ENCODE peak calls at places on chromosome 13, in six cellular contexts. One of them, this sample, is unnamed.

GRCh38 chr13:52644108-52644507 is 1.9 kb downstream of the HNRNPA1L2 start:
- DNase-seq in heart right ventricle: no peak
- DNase-seq in esophagus squamous epithelium: no peak
- DNase-seq in body of pancreas: no peak
- DNase-seq in Caco-2: no peak
- DNase-seq in mammary epithelial cell: no peak
- DNase-seq in this sample: peak

GRCh38 chr13:45831851-45832250 is 19.7 kb downstream of the SIAH3 start:
- DNase-seq in Caco-2: no peak
- DNase-seq in mammary epithelial cell: no peak
- DNase-seq in heart right ventricle: no peak
- DNase-seq in esophagus squamous epithelium: no peak
- DNase-seq in body of pancreas: no peak
- DNase-seq in this sample: no peak

GRCh38 chr13:52010890-52011689 is at the start of gene ATP7B:
- DNase-seq in Caco-2: peak
- DNase-seq in heart right ventricle: peak
- DNase-seq in mammary epithelial cell: no peak
- DNase-seq in esophagus squamous epithelium: no peak
- DNase-seq in body of pancreas: no peak
- DNase-seq in this sample: no peak

GRCh38 chr13:73984949-73985691 is 149.1 kb downstream of the KLF12 start:
- DNase-seq in Caco-2: no peak
- DNase-seq in mammary epithelial cell: no peak
- DNase-seq in body of pancreas: no peak
- DNase-seq in heart right ventricle: peak
- DNase-seq in esophagus squamous epithelium: no peak
- DNase-seq in this sample: no peak

GRCh38 chr13:44272692-44273091 is 100.9 kb upstream of the SERP2 start:
- DNase-seq in mammary epithelial cell: no peak
- DNase-seq in heart right ventricle: no peak
- DNase-seq in body of pancreas: no peak
- DNase-seq in Caco-2: no peak
- DNase-seq in esophagus squamous epithelium: no peak
- DNase-seq in this sample: peak

GRCh38 chr13:43877788-43878187 is 1.8 kb downstream of the CCDC122 start:
- DNase-seq in Caco-2: no peak
- DNase-seq in mammary epithelial cell: no peak
- DNase-seq in heart right ventricle: no peak
- DNase-seq in body of pancreas: no peak
- DNase-seq in esophagus squamous epithelium: no peak
- DNase-seq in this sample: peak

GRCh38 chr13:39385154-39385553 is 217.8 kb downstream of the LHFPL6 start:
- DNase-seq in heart right ventricle: no peak
- DNase-seq in esophagus squamous epithelium: no peak
- DNase-seq in mammary epithelial cell: no peak
- DNase-seq in Caco-2: no peak
- DNase-seq in body of pancreas: no peak
- DNase-seq in this sample: no peak

GRCh38 chr13:49113526-49114286 is 106.4 kb upstream of the MLNR start:
- DNase-seq in heart right ventricle: no peak
- DNase-seq in Caco-2: no peak
- DNase-seq in mammary epithelial cell: peak
- DNase-seq in esophagus squamous epithelium: no peak
- DNase-seq in body of pancreas: no peak
- DNase-seq in this sample: peak

GRCh38 chr13:38872693-38873092 is 117.9 kb downstream of the STOML3 start:
- DNase-seq in Caco-2: peak
- DNase-seq in mammary epithelial cell: peak
- DNase-seq in body of pancreas: peak
- DNase-seq in heart right ventricle: peak
- DNase-seq in esophagus squamous epithelium: no peak
- DNase-seq in this sample: peak

GRCh38 chr13:79447741-79448140 is 33.2 kb upstream of the NDFIP2 start:
- DNase-seq in mammary epithelial cell: no peak
- DNase-seq in body of pancreas: no peak
- DNase-seq in heart right ventricle: no peak
- DNase-seq in Caco-2: no peak
- DNase-seq in esophagus squamous epithelium: no peak
- DNase-seq in this sample: no peak

GRCh38 chr13:90792335-90792734 is 555.2 kb upstream of the MIR17HG start:
- DNase-seq in Caco-2: no peak
- DNase-seq in heart right ventricle: no peak
- DNase-seq in mammary epithelial cell: peak
- DNase-seq in esophagus squamous epithelium: no peak
- DNase-seq in body of pancreas: no peak
- DNase-seq in this sample: no peak

GRCh38 chr13:36753176-36753575 is 65.8 kb upstream of the RFXAP start:
- DNase-seq in heart right ventricle: no peak
- DNase-seq in Caco-2: no peak
- DNase-seq in body of pancreas: no peak
- DNase-seq in mammary epithelial cell: no peak
- DNase-seq in esophagus squamous epithelium: no peak
- DNase-seq in this sample: no peak

GRCh38 chr13:51585696-51586095 is 1.4 kb downstream of the WDFY2 start:
- DNase-seq in mammary epithelial cell: peak
- DNase-seq in esophagus squamous epithelium: no peak
- DNase-seq in body of pancreas: no peak
- DNase-seq in heart right ventricle: no peak
- DNase-seq in Caco-2: no peak
- DNase-seq in this sample: peak

DNA sequence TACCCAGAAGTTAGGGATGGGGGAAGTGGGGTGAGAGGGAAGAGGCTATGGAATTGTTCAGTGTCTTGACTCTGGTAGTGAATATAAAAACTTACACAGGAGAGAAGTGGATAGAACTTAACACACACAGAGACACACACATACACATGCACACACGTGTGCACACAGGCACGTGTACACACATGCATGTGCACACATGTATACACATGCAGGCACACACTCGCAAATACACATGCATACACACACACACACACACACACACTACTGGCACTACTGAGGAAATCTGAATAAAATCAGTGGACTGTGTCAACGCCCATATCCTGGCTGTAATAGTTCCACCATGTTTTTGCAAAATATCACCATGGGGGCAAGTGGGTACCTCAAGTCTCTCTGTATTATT is 107.9 kb downstream of the IRS2 start:
- DNase-seq in mammary epithelial cell: no peak
- DNase-seq in body of pancreas: no peak
- DNase-seq in Caco-2: no peak
- DNase-seq in esophagus squamous epithelium: no peak
- DNase-seq in heart right ventricle: no peak
- DNase-seq in this sample: no peak
- TF ChIP-seq CTCF in mammary epithelial cell: no peak
- TF ChIP-seq CTCF in body of pancreas: no peak
- TF ChIP-seq CTCF in Caco-2: no peak
- TF ChIP-seq CTCF in esophagus squamous epithelium: no peak
- TF ChIP-seq CTCF in heart right ventricle: no peak
- TF ChIP-seq CTCF in this sample: no peak

GRCh38 chr13:81051873-81052272 is 710.9 kb upstream of the SPRY2 start:
- DNase-seq in esophagus squamous epithelium: no peak
- DNase-seq in heart right ventricle: no peak
- DNase-seq in Caco-2: no peak
- DNase-seq in mammary epithelial cell: no peak
- DNase-seq in body of pancreas: no peak
- DNase-seq in this sample: no peak
- TF ChIP-seq CTCF in esophagus squamous epithelium: no peak
- TF ChIP-seq CTCF in heart right ventricle: no peak
- TF ChIP-seq CTCF in Caco-2: no peak
- TF ChIP-seq CTCF in mammary epithelial cell: peak
- TF ChIP-seq CTCF in body of pancreas: no peak
- TF ChIP-seq CTCF in this sample: no peak

DNA sequence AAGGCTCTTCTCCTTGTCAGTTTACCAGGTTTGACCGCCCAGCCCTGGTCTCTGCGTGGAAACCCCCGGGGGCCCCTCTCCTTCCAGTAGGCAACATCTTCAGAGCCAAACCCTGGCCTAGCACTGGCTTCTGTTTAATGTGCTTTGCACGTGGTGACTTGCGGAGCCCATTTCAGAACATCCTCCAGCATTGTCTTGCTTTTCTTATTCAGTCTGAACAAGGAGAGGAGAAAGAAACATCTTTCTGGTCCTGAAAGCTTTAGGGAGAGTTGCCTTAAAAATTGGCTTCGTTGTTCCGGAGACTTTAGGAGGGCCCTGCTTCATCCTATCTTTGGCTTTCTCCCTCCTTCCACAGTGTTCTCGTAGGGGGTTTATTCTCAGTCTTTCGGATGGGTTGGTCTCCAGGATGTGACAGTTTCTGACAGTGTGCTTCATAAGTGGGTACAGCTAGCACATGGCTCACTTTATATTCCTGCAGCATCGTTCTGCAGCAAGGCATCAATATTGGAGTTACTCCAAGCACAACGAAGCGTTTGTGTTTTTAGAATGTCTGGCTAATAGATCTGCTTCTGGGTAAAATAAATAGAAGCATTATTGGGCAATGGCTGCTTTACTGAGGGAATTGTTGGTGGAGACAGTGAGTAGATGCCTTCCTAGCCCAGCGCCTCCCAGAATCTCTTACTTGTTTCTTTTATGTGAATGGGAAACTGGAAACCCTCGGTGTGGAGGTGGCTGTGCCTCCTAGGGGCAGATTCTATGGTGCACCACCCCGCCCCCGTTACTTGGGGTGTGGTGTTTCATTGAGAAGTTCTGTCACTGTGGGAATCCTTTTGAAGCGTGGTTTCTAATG is 1.8 kb downstream of the FARP1 start:
- DNase-seq in body of pancreas: peak
- DNase-seq in esophagus squamous epithelium: no peak
- DNase-seq in heart right ventricle: no peak
- DNase-seq in Caco-2: peak
- DNase-seq in mammary epithelial cell: peak
- DNase-seq in this sample: peak
- TF ChIP-seq CTCF in body of pancreas: peak
- TF ChIP-seq CTCF in esophagus squamous epithelium: no peak
- TF ChIP-seq CTCF in heart right ventricle: no peak
- TF ChIP-seq CTCF in Caco-2: no peak
- TF ChIP-seq CTCF in mammary epithelial cell: peak
- TF ChIP-seq CTCF in this sample: peak

GRCh38 chr13:28530729-28531194 is 35.8 kb upstream of the FLT1 start:
- DNase-seq in Caco-2: no peak
- DNase-seq in esophagus squamous epithelium: no peak
- DNase-seq in body of pancreas: no peak
- DNase-seq in mammary epithelial cell: no peak
- DNase-seq in heart right ventricle: no peak
- DNase-seq in this sample: peak

GRCh38 chr13:28527629-28528028 is 32.7 kb upstream of the FLT1 start:
- DNase-seq in body of pancreas: no peak
- DNase-seq in mammary epithelial cell: no peak
- DNase-seq in heart right ventricle: no peak
- DNase-seq in Caco-2: no peak
- DNase-seq in esophagus squamous epithelium: no peak
- DNase-seq in this sample: no peak

GRCh38 chr13:28528388-28528787 is 33.5 kb upstream of the FLT1 start:
- DNase-seq in esophagus squamous epithelium: no peak
- DNase-seq in heart right ventricle: no peak
- DNase-seq in body of pancreas: no peak
- DNase-seq in mammary epithelial cell: no peak
- DNase-seq in Caco-2: no peak
- DNase-seq in this sample: no peak

GRCh38 chr13:28529836-28530235 is 34.9 kb upstream of the FLT1 start:
- DNase-seq in Caco-2: no peak
- DNase-seq in esophagus squamous epithelium: no peak
- DNase-seq in mammary epithelial cell: no peak
- DNase-seq in heart right ventricle: no peak
- DNase-seq in body of pancreas: no peak
- DNase-seq in this sample: no peak

DNA sequence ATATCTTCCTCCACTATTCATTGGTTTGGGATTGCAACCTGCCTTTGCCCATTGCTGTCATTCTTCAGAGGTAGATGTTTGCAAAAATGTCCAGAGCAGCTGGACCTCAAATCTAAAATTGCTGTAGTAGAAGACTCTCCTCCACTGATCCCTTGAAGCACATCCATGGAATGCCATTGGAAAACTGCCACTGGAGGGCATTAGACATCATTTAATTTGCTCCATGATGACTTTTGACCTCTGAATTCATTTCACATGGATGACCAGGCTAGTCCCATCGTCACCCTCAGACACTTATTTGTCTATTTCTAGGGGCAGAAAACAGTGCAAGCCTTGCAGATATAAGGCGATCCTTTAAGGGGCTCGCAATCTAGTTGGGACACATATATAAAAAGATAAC is 33.9 kb upstream of the FLT1 start:
- DNase-seq in heart right ventricle: no peak
- DNase-seq in Caco-2: no peak
- DNase-seq in mammary epithelial cell: no peak
- DNase-seq in body of pancreas: no peak
- DNase-seq in esophagus squamous epithelium: no peak
- DNase-seq in this sample: no peak
- TF ChIP-seq CTCF in heart right ventricle: peak
- TF ChIP-seq CTCF in Caco-2: peak
- TF ChIP-seq CTCF in mammary epithelial cell: no peak
- TF ChIP-seq CTCF in body of pancreas: no peak
- TF ChIP-seq CTCF in esophagus squamous epithelium: no peak
- TF ChIP-seq CTCF in this sample: no peak

GRCh38 chr13:22569830-22570229 is 610.9 kb upstream of the SGCG start:
- DNase-seq in heart right ventricle: no peak
- DNase-seq in Caco-2: no peak
- DNase-seq in mammary epithelial cell: no peak
- DNase-seq in body of pancreas: no peak
- DNase-seq in esophagus squamous epithelium: no peak
- DNase-seq in this sample: no peak
- TF ChIP-seq CTCF in heart right ventricle: peak
- TF ChIP-seq CTCF in Caco-2: peak
- TF ChIP-seq CTCF in mammary epithelial cell: no peak
- TF ChIP-seq CTCF in body of pancreas: no peak
- TF ChIP-seq CTCF in esophagus squamous epithelium: no peak
- TF ChIP-seq CTCF in this sample: no peak

DNA sequence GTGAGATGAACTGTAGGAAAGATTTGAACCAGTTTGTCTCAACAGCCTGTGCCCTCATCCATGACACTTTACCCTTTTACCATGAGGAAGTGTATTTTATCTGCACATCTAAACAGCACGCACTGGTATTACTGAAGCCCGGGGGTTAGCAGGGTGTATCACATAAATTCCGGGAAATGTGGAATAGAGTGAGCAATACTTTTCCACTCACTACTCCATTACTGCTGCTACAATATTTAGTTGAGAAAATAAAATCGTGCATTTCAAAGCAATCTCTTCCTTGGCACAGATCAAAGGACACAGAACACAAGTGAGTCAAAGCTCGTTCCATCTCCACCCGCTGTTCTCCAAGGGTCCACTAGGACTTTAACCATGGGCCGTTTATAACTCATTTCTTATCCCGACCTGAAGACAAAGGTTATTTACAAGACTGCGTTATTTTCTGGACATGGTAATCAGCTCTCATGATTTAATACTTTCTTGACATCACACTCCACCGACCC is 35.2 kb downstream of the STK24 start:
- DNase-seq in Caco-2: no peak
- DNase-seq in body of pancreas: no peak
- DNase-seq in mammary epithelial cell: no peak
- DNase-seq in esophagus squamous epithelium: no peak
- DNase-seq in heart right ventricle: no peak
- DNase-seq in this sample: no peak
- TF ChIP-seq CTCF in Caco-2: no peak
- TF ChIP-seq CTCF in body of pancreas: no peak
- TF ChIP-seq CTCF in mammary epithelial cell: no peak
- TF ChIP-seq CTCF in esophagus squamous epithelium: no peak
- TF ChIP-seq CTCF in heart right ventricle: no peak
- TF ChIP-seq CTCF in this sample: peak

This sample was measured in AG10803.